ENCODE peak calls at places on chromosomes 13 and 19, in six cellular contexts. O is HepG2, Q is HCT116, N is GM12878, L is SK-N-SH, A is K562. W is an unnamed sample.

GRCh38 chr19:9453953-9454352 is 18.6 kb upstream of the ZNF266 start:
- DNase-seq in O (no peak), Q (no peak), N (no peak), L (no peak), A (no peak), W (no peak)

GRCh38 chr13:112529216-112529615 is 58.7 kb downstream of the TUBGCP3 start:
- DNase-seq in O (no peak), Q (no peak), N (no peak), L (no peak), A (no peak), W (no peak)

GRCh38 chr13:99227909-99228688 is 27.4 kb downstream of the UBAC2 start:
- DNase-seq in O (no peak), Q (no peak), N (no peak), L (no peak), A (no peak), W (no peak)

GRCh38 chr13:38223093-38223492 is 126.6 kb upstream of the UFM1 start:
- DNase-seq in O (peak; percentile 1), Q (no peak), N (no peak), L (no peak), A (peak; percentile 12), W (no peak)

GRCh38 chr19:58054792-58055482 is 4.1 kb upstream of the ZNF135 start:
- DNase-seq in O (no peak), Q (no peak), N (no peak), L (no peak), A (no peak), W (no peak)

GRCh38 chr19:56144396-56144795 is 3.3 kb downstream of the ZNF444 start:
- DNase-seq in O (no peak), Q (no peak), N (no peak), L (no peak), A (no peak), W (no peak)

GRCh38 chr19:1417681-1418493 is 10.5 kb downstream of the DAZAP1 start:
- DNase-seq in O (no peak), Q (no peak), N (no peak), L (no peak), A (no peak), W (no peak)

GRCh38 chr19:42386974-42387707 is 3.0 kb downstream of the CNFN start:
- DNase-seq in O (peak; percentile 63), Q (peak; percentile 73), N (no peak), L (peak; percentile 91), A (peak; percentile 69), W (peak; percentile 88)

GRCh38 chr19:37251308-37252229 is 33.6 kb downstream of the ZNF383 start:
- DNase-seq in O (no peak), Q (no peak), N (peak; percentile 54), L (peak; percentile 92), A (no peak), W (peak; percentile 97)

GRCh38 chr13:111902726-111903125 is 164.2 kb upstream of the SOX1 start:
- DNase-seq in O (no peak), Q (no peak), N (no peak), L (no peak), A (no peak), W (no peak)

GRCh38 chr13:112525306-112525945 is 62.5 kb downstream of the TUBGCP3 start:
- DNase-seq in O (no peak), Q (no peak), N (no peak), L (no peak), A (no peak), W (no peak)

GRCh38 chr19:36140289-36141038 is 598 bp downstream of the CAPNS1 start:
- DNase-seq in O (peak; percentile 53), Q (no peak), N (no peak), L (peak; percentile 88), A (peak; percentile 83), W (peak; percentile 31)

GRCh38 chr13:102561933-102562332 is 34.9 kb upstream of the TPP2 start:
- DNase-seq in O (peak; percentile 29), Q (no peak), N (no peak), L (no peak), A (no peak), W (no peak)

GRCh38 chr13:58573742-58574141 is 942.2 kb downstream of the PCDH17 start:
- DNase-seq in O (no peak), Q (no peak), N (no peak), L (no peak), A (no peak), W (no peak)

GRCh38 chr13:92158335-92158734 is 759.9 kb downstream of the GPC5 start:
- DNase-seq in O (no peak), Q (no peak), N (no peak), L (no peak), A (no peak), W (no peak)

GRCh38 chr19:13024958-13025653 is 29.8 kb downstream of the NFIX start:
- DNase-seq in O (no peak), Q (no peak), N (no peak), L (no peak), A (no peak), W (no peak)

GRCh38 chr13:98537306-98537705 is 39.6 kb downstream of the STK24 start:
- DNase-seq in O (no peak), Q (no peak), N (no peak), L (no peak), A (no peak), W (no peak)

GRCh38 chr19:10543420-10544241 is at the start of gene ATG4D:
- DNase-seq in O (peak; percentile 41), Q (peak; percentile 56), N (no peak), L (peak; percentile 100), A (peak; percentile 97), W (peak; percentile 83)

GRCh38 chr19:41328157-41328817 is 18.3 kb downstream of the CCDC97 start:
- DNase-seq in O (no peak), Q (no peak), N (no peak), L (no peak), A (peak; percentile 21), W (no peak)

GRCh38 chr13:52882803-52883202 is 34.4 kb upstream of the PCDH8 start:
- DNase-seq in O (no peak), Q (no peak), N (no peak), L (no peak), A (no peak), W (no peak)

GRCh38 chr19:15288146-15288963 is 44.0 kb downstream of the BRD4 start:
- DNase-seq in O (no peak), Q (no peak), N (no peak), L (peak; percentile 72), A (no peak), W (no peak)

GRCh38 chr13:64206430-64207225 is 2791.0 kb upstream of the PCDH20 start:
- DNase-seq in O (no peak), Q (no peak), N (no peak), L (no peak), A (no peak), W (no peak)
- TF ChIP-seq JUND in O (no peak), Q (no peak), N (no peak), L (no peak), A (no peak), W (no peak)

GRCh38 chr19:19356901-19357566 is 36.4 kb downstream of the MAU2 start:
- DNase-seq in O (no peak), Q (no peak), N (no peak), L (no peak), A (no peak), W (no peak)
- TF ChIP-seq JUND in O (no peak), Q (no peak), N (no peak), L (no peak), A (no peak), W (no peak)

DNA sequence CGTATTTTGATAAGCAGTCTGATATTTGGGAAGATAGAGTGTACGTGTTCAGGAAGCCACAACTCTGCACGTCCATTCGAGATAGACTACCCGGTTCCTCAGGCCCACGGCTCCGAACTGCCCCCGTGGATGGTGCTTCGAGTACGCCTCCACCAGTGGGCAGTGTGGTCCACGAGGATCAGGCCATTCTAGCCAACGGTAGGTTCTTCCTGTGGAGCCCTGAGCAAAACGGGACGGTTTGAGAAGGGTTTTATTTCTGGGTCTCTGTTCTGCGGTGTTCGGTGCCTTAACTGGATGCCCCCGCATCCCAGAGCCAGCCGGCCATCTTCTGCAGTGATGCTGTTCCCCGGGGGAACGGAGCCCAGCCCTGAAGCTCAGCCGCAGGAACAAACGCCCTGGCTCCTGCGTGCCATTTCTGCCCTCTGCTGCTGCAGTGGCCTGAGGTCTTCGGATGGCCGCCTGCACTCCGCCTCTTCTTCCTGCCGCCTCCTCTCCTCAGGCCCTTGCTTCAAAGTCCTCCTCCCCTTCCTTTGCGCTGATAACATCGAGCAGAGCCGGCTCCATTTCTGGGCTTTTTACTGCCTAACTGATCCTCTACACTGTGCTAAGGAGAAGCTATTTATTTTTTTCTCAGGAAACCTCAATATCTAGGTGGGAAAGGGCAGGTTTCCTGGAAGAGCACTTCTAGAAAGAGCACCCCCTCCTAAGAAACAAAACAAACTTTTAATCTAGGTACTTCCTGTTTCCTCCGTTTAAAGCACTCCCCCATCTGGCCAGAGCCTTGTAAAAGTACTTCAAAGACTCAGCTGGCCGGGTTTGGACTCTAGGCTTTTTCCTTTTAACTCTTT is 36.2 kb upstream of the SLC46A3 start:
- DNase-seq in O (peak; percentile 11), Q (peak; percentile 19), N (no peak), L (peak; percentile 38), A (peak; percentile 41), W (peak; percentile 64)
- TF ChIP-seq JUND in O (no peak), Q (no peak), N (no peak), L (no peak), A (no peak), W (no peak)

GRCh38 chr19:30064776-30065494 is 122.9 kb downstream of the URI1 start:
- DNase-seq in O (no peak), Q (no peak), N (no peak), L (peak; percentile 40), A (no peak), W (no peak)
- TF ChIP-seq JUND in O (no peak), Q (no peak), N (no peak), L (no peak), A (no peak), W (no peak)

GRCh38 chr19:2500157-2500556 is 24.2 kb downstream of the GADD45B start:
- DNase-seq in O (no peak), Q (no peak), N (no peak), L (no peak), A (no peak), W (no peak)

GRCh38 chr19:2507109-2507508 is 31.2 kb downstream of the GADD45B start:
- DNase-seq in O (peak; percentile 92), Q (peak; percentile 75), N (no peak), L (no peak), A (peak; percentile 45), W (peak; percentile 95)

GRCh38 chr19:2500861-2501260 is 24.9 kb downstream of the GADD45B start:
- DNase-seq in O (no peak), Q (no peak), N (no peak), L (no peak), A (no peak), W (no peak)

GRCh38 chr19:2509096-2509495 is 33.2 kb downstream of the GADD45B start:
- DNase-seq in O (no peak), Q (no peak), N (no peak), L (peak; percentile 11), A (no peak), W (no peak)

GRCh38 chr19:2503521-2504109 is 27.7 kb downstream of the GADD45B start:
- DNase-seq in O (no peak), Q (peak; percentile 88), N (no peak), L (no peak), A (peak; percentile 41), W (peak; percentile 57)
- TF ChIP-seq JUND in O (no peak), Q (peak; percentile 79), N (no peak), L (no peak), A (peak; percentile 81), W (no peak)